ENCODE peak calls at places on chromosomes 11 and 22, in eight cellular contexts. R, G, C, T, U, X, F and Y are unnamed samples.

GRCh38 chr11:8250981-8251620 is 12.6 kb downstream of the LMO1 start:
- DNase-seq in R (no peak), G (no peak), T (no peak), U (peak), C (no peak), F (no peak), X (peak), Y (no peak)

GRCh38 chr11:43835104-43835503 is 45.5 kb upstream of the ALKBH3 start:
- DNase-seq in F (no peak), G (peak), C (no peak), T (no peak), U (no peak), X (no peak), R (no peak), Y (peak)

GRCh38 chr22:20651286-20651685 is 122.6 kb upstream of the SERPIND1 start:
- DNase-seq in X (no peak), F (no peak), U (no peak), G (no peak), C (no peak), T (no peak), R (no peak), Y (no peak)

GRCh38 chr11:15926071-15926470 is 430.3 kb downstream of the SOX6 start:
- DNase-seq in X (no peak), C (no peak), U (no peak), R (no peak), G (no peak), T (no peak), F (no peak), Y (no peak)

GRCh38 chr11:4636962-4637661 is at the start of gene OR51D1:
- DNase-seq in G (peak), U (peak), C (peak), T (no peak), F (peak), R (peak), X (peak), Y (no peak)

GRCh38 chr11:66282468-66283455 is 4.8 kb downstream of the CNIH2 start:
- DNase-seq in F (peak), X (peak), G (peak), C (peak), R (peak), T (peak), U (peak), Y (peak)

GRCh38 chr11:108958446-108959123 is 293.7 kb downstream of the DDX10 start:
- DNase-seq in F (peak), G (no peak), R (peak), X (no peak), C (peak), U (no peak), T (peak), Y (no peak)

GRCh38 chr11:8260202-8260996 is 3.3 kb downstream of the LMO1 start:
- DNase-seq in U (peak), T (no peak), X (no peak), C (no peak), G (no peak), F (no peak), R (no peak), Y (no peak)

GRCh38 chr11:65861533-65862183 is 1.4 kb downstream of the MUS81 start:
- DNase-seq in U (peak), R (no peak), T (peak), X (no peak), F (peak), C (no peak), G (peak), Y (no peak)

GRCh38 chr11:10317281-10317755 is 12.4 kb downstream of the ADM start:
- DNase-seq in C (no peak), X (no peak), G (peak), R (no peak), F (no peak), U (no peak), T (no peak), Y (no peak)

GRCh38 chr11:119479685-119480275 is 56.8 kb upstream of the THY1 start:
- DNase-seq in F (peak), T (peak), C (peak), G (peak), R (no peak), U (no peak), X (peak), Y (no peak)

GRCh38 chr11:103091441-103091809 is 535 bp downstream of the DCUN1D5 start:
- DNase-seq in R (no peak), X (peak), T (no peak), C (no peak), F (peak), G (peak), U (peak), Y (no peak)

GRCh38 chr11:116190206-116190605 is 582.6 kb downstream of the BUD13 start:
- DNase-seq in X (no peak), T (no peak), G (no peak), R (no peak), F (no peak), C (no peak), U (no peak), Y (no peak)

GRCh38 chr11:118401880-118402590 is 629 bp downstream of the ATP5MG start:
- DNase-seq in F (peak), X (no peak), G (peak), R (no peak), U (no peak), C (peak), T (peak), Y (peak)

GRCh38 chr11:19892876-19893275 is 180.2 kb downstream of the NAV2 start:
- DNase-seq in X (no peak), C (no peak), F (no peak), R (no peak), T (no peak), U (no peak), G (no peak), Y (no peak)

GRCh38 chr11:44130751-44131150 is 35.3 kb downstream of the EXT2 start:
- DNase-seq in G (no peak), R (no peak), X (no peak), C (no peak), T (no peak), U (no peak), F (no peak), Y (no peak)

GRCh38 chr22:43554694-43555365 is 143.0 kb downstream of the MPPED1 start:
- DNase-seq in G (no peak), T (no peak), X (no peak), F (no peak), C (no peak), R (no peak), U (peak), Y (no peak)

GRCh38 chr11:83127309-83127636 is 29.7 kb upstream of the PCF11 start:
- DNase-seq in X (no peak), R (no peak), T (no peak), U (no peak), F (no peak), G (no peak), C (no peak), Y (no peak)

GRCh38 chr22:23047742-23048141 is 22.6 kb upstream of the GNAZ start:
- DNase-seq in F (no peak), U (no peak), C (no peak), X (no peak), G (no peak), R (no peak), T (no peak), Y (no peak)

GRCh38 chr11:86162257-86162656 is 82.3 kb upstream of the EED start:
- DNase-seq in F (peak), X (no peak), C (peak), R (peak), U (peak), G (no peak), T (no peak), Y (no peak)

GRCh38 chr11:70739091-70739490 is 340.8 kb downstream of the CTTN start:
- DNase-seq in C (no peak), T (no peak), X (no peak), G (no peak), U (no peak), F (no peak), R (no peak), Y (no peak)

GRCh38 chr11:70741085-70741484 is 342.8 kb downstream of the CTTN start:
- DNase-seq in X (no peak), G (no peak), T (no peak), C (no peak), F (no peak), U (no peak), R (no peak), Y (no peak)

GRCh38 chr11:70740475-70740825 is 342.1 kb downstream of the CTTN start:
- DNase-seq in R (no peak), X (no peak), C (no peak), U (no peak), G (no peak), T (no peak), F (no peak), Y (no peak)

GRCh38 chr11:70738661-70739060 is 340.3 kb downstream of the CTTN start:
- DNase-seq in X (no peak), F (no peak), R (no peak), G (no peak), C (no peak), U (no peak), T (no peak), Y (no peak)

DNA sequence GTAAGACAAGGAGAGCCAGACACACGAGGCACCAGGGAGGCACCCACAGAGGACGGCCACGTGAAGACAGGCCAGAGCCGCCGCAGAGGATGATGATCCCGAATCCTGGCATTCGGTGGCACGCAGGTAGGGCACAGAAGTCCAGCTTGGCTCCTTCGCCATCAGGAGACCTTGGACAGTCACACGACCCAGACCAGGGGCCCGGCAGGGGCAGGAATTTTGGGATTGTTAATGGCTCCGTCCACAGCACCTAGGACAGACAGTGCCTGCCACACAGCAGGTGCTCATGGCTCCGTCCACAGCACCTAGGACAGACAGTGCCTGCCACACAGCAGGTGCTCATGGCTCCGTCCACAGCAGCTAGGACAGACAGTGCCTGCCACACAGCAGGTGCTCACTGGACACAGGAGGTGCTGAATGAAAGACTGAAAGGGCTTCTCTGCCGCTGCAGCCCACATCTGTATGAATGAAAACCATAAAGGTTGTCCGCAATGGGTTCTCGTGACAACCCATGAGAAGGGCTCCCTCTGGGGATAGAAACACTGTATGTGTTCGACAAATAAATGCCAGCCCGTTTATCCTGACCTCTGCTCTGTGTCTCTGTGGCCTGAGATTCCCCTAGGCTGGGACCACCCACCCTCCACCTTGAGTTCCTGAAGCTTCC is 341.6 kb downstream of the CTTN start:
- DNase-seq in R (no peak), U (no peak), T (no peak), F (peak), C (no peak), G (peak), X (no peak), Y (no peak)
- TF ChIP-seq CTCF in R (no peak), U (no peak), T (no peak), F (peak), C (no peak), G (peak), X (no peak), Y (peak)

GRCh38 chr22:19038728-19039447 is 83.3 kb downstream of the DGCR2 start:
- DNase-seq in T (no peak), C (no peak), R (no peak), X (peak), U (peak), G (no peak), F (no peak), Y (no peak)
- TF ChIP-seq CTCF in T (no peak), C (peak), R (no peak), X (no peak), U (no peak), G (no peak), F (no peak), Y (peak)

DNA sequence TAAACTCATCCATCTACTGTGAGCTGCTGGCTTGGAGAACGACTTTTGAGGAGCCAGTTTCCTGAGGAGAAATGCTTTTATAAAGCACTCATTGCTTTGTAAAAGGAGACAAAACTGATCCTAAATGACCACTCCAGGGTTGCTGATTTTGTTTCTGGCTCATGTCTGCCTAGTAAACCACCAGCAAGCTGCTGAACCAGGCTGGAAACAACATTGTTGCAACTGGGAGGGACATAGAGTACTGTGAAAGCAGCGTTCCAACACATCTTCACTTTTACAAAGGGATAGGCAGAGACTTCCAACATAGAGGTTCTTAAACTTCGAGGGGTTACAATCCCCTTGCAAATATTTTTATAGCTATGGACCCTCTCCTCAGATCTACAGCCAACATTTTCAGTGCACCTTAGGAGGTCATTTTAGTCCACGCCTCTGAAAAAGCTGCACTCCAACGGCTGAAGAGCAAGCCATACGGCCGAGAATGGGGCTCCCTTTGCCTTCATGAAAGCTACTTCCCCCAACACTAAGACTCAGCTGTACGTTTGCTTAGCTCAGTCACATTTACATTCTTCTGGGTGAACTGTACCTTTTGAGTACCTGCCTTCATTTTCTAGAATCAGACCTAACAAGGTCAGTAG is 54.7 kb downstream of the PANX1 start:
- DNase-seq in T (no peak), G (no peak), C (no peak), R (no peak), X (no peak), F (no peak), U (no peak), Y (no peak)
- TF ChIP-seq CTCF in T (no peak), G (no peak), C (no peak), R (no peak), X (no peak), F (no peak), U (no peak), Y (no peak)

GRCh38 chr22:47392729-47393128 is 630.3 kb downstream of the TBC1D22A start:
- DNase-seq in C (no peak), F (no peak), G (no peak), T (no peak), U (no peak), X (no peak), R (no peak), Y (no peak)

GRCh38 chr22:47391169-47392053 is 629.0 kb downstream of the TBC1D22A start:
- DNase-seq in R (no peak), C (no peak), G (no peak), T (no peak), U (peak), X (no peak), F (no peak), Y (no peak)

GRCh38 chr22:47392054-47392347 is 629.6 kb downstream of the TBC1D22A start:
- DNase-seq in R (no peak), T (no peak), X (no peak), G (no peak), F (no peak), U (no peak), C (no peak), Y (no peak)

GRCh38 chr22:47394504-47395440 is 632.3 kb downstream of the TBC1D22A start:
- DNase-seq in U (no peak), C (no peak), R (no peak), T (no peak), G (no peak), F (no peak), X (peak), Y (no peak)

DNA sequence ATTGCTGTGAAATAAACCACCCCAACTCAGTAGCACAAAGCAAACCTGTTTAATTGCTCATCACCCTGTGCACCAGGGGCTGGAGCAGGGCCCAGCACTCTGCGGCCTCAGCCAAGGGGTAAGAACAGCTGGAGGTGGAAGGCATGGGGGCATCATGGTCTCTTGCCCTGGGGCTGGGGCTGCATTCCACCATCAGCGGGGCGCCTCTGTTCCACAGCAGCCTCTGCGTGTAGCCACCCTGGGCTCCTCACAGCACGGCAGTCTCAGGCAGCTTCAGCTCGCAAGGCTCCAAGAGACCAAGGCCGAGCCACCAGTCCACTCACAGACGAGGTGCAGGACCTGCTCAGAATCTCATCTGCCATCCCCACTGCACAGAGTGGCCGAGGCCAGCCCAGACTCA is 630.7 kb downstream of the TBC1D22A start:
- DNase-seq in F (no peak), G (no peak), T (no peak), R (no peak), U (peak), X (no peak), C (no peak), Y (no peak)
- TF ChIP-seq CTCF in F (no peak), G (no peak), T (no peak), R (no peak), U (no peak), X (no peak), C (no peak), Y (no peak)

GRCh38 chr11:62922653-62923371 is 1.6 kb upstream of the CHRM1 start:
- DNase-seq in G (peak), C (no peak), U (no peak), R (no peak), F (peak), T (no peak), X (peak), Y (no peak)
- TF ChIP-seq CTCF in G (peak), C (peak), U (no peak), R (peak), F (peak), T (peak), X (peak), Y (peak)

DNA sequence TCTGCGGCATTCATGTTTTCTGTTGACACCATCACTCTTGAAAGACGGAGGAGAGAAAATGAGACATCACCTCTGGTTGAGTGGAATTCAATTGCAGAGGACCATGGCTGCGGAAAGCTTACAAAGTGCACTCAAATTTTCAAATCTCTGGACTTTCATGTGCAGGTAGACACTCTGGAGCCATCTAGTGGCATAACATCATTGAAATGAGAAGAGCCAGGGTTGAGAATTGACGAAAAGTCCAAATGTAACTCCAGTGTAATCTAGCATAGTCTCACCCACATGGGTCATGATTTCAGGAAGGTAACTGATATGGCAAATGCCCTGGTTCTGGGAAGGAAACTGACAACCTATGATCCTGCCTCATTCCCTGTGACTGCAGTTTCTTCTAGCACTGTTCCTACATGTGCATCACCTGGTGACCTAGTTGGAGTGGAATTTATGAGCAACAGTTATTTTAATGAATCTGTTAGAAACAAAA is 687.8 kb downstream of the KCNA4 start:
- DNase-seq in U (no peak), F (peak), G (peak), C (peak), X (no peak), R (peak), T (no peak), Y (peak)
- TF ChIP-seq CTCF in U (no peak), F (peak), G (peak), C (peak), X (peak), R (peak), T (peak), Y (peak)